ENCODE peak calls at places on chromosomes 7 and 10, in seven cellular contexts. H is keratinocyte, T is B cell, P is lung, S is stomach, R is fibroblast of villous mesenchyme, C is fibroblast of pulmonary artery. F is an unnamed sample.

GRCh38 chr7:94382155-94382554 is 12.5 kb upstream of the COL1A2 start:
- DNase-seq in R (no peak), T (no peak), S (no peak), H (no peak), P (no peak), C (no peak), F (no peak)

GRCh38 chr10:63115732-63116383 is 17.3 kb upstream of the NRBF2 start:
- DNase-seq in P (peak), C (peak), S (peak), H (no peak), T (no peak), R (peak), F (no peak)

GRCh38 chr10:73576890-73577591 is 14.1 kb downstream of the USP54 start:
- DNase-seq in H (no peak), T (no peak), C (peak), R (no peak), P (no peak), S (no peak), F (no peak)

GRCh38 chr7:7104314-7104698 is 78.0 kb upstream of the C1GALT1 start:
- DNase-seq in C (peak), T (no peak), R (no peak), H (no peak), P (no peak), S (no peak), F (no peak)

GRCh38 chr7:103912906-103913610 is 76.4 kb downstream of the RELN start:
- DNase-seq in S (no peak), C (no peak), H (no peak), T (no peak), R (no peak), P (no peak), F (no peak)

GRCh38 chr7:99287779-99288534 is 15.3 kb downstream of the MYH16 start:
- DNase-seq in T (no peak), R (no peak), H (no peak), P (no peak), S (no peak), C (no peak), F (no peak)

GRCh38 chr7:142880886-142881505 is 4.5 kb downstream of the TRPV6 start:
- DNase-seq in P (no peak), S (peak), C (peak), H (no peak), R (peak), T (peak), F (no peak)

GRCh38 chr10:133329401-133330202 is 7.1 kb downstream of the CALY start:
- DNase-seq in T (peak), H (peak), P (peak), S (peak), C (peak), R (peak), F (peak)

GRCh38 chr7:91945476-91945875 is 4.8 kb downstream of the AKAP9 start:
- DNase-seq in R (peak), S (no peak), P (no peak), T (no peak), C (peak), H (no peak), F (no peak)

GRCh38 chr10:27145937-27146336 is 8.2 kb downstream of the YME1L1 start:
- DNase-seq in T (no peak), P (no peak), S (no peak), R (no peak), C (no peak), H (no peak), F (no peak)

GRCh38 chr7:23332881-23333612 is 33.9 kb downstream of the MALSU1 start:
- DNase-seq in T (no peak), S (no peak), P (no peak), C (peak), H (no peak), R (peak), F (no peak)

GRCh38 chr7:131893627-131894345 is 337.4 kb upstream of the PODXL start:
- DNase-seq in S (no peak), R (no peak), C (no peak), H (no peak), P (no peak), T (no peak), F (no peak)

GRCh38 chr7:98162758-98163157 is 48.5 kb upstream of the BHLHA15 start:
- DNase-seq in S (no peak), T (no peak), C (no peak), R (no peak), H (no peak), P (no peak), F (no peak)

GRCh38 chr7:28360739-28361138 is 51.6 kb upstream of the CREB5 start:
- DNase-seq in S (no peak), C (no peak), T (no peak), R (no peak), P (no peak), H (no peak), F (no peak)

GRCh38 chr7:22584179-22584578 is 84.2 kb upstream of the STEAP1B start:
- DNase-seq in S (no peak), P (no peak), H (no peak), C (no peak), T (no peak), R (peak), F (no peak)

GRCh38 chr10:72170263-72170662 is 45.5 kb upstream of the ANAPC16 start:
- DNase-seq in P (peak), T (no peak), R (no peak), H (no peak), C (peak), S (peak), F (no peak)

GRCh38 chr7:121163699-121164098 is 165.1 kb upstream of the WNT16 start:
- DNase-seq in T (no peak), H (no peak), S (no peak), C (no peak), P (no peak), R (no peak), F (no peak)

GRCh38 chr10:15901889-15902288 is 41.6 kb upstream of the MINDY3 start:
- DNase-seq in C (no peak), H (no peak), R (no peak), T (no peak), S (no peak), P (no peak), F (no peak)

GRCh38 chr10:15897282-15897681 is 37.0 kb upstream of the MINDY3 start:
- DNase-seq in T (no peak), H (no peak), P (no peak), S (no peak), C (peak), R (no peak), F (no peak)

GRCh38 chr10:15896654-15897053 is 36.3 kb upstream of the MINDY3 start:
- DNase-seq in S (no peak), T (no peak), C (no peak), R (no peak), H (no peak), P (no peak), F (no peak)

DNA sequence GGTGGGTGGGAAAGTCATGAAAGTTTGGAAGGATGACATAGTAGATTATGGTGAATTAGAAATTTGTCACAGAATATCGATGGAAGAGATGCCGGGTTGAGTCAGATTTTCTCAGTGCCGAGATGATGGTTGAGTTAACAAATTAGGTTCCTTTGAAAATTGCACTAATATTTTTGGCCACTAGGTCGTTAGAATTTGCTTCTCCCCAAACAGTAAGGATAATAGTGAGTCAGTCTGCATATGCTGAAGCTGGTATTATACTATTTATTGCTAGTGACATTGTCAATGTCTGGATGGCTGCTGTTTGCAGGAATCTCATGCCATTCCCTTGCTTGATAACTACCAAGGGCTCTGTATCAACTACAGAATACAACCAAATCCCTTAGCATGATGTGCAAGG is 37.7 kb upstream of the MINDY3 start:
- DNase-seq in C (peak), S (no peak), T (no peak), P (no peak), R (peak), H (no peak), F (no peak)
- TF ChIP-seq CTCF in C (peak), S (no peak), T (peak), P (no peak), R (peak), H (peak), F (peak)

DNA sequence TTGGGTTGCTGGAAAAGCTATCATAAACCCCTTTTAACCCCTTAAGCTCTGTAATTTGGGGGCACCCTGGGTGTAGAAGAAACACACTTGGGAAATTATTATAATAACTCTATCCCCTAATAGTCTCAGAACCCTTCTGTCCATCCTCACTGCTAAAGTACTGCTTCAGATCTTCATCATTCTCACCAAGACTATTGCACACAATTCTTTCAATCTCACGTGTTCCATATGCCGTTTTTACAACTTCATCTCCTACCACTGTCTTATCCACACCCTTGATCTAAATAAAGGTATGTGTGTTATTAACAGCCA is 15.8 kb downstream of the ANKRD22 start:
- DNase-seq in R (no peak), C (no peak), H (no peak), T (no peak), P (no peak), S (no peak), F (no peak)
- TF ChIP-seq CTCF in R (no peak), C (no peak), H (no peak), T (peak), P (no peak), S (no peak), F (peak)

GRCh38 chr10:75401569-75402485 is at the start of gene ZNF503:
- DNase-seq in C (peak), P (peak), H (peak), S (peak), T (no peak), R (peak), F (no peak)
- TF ChIP-seq CTCF in C (peak), P (no peak), H (no peak), S (no peak), T (no peak), R (no peak), F (no peak)

DNA sequence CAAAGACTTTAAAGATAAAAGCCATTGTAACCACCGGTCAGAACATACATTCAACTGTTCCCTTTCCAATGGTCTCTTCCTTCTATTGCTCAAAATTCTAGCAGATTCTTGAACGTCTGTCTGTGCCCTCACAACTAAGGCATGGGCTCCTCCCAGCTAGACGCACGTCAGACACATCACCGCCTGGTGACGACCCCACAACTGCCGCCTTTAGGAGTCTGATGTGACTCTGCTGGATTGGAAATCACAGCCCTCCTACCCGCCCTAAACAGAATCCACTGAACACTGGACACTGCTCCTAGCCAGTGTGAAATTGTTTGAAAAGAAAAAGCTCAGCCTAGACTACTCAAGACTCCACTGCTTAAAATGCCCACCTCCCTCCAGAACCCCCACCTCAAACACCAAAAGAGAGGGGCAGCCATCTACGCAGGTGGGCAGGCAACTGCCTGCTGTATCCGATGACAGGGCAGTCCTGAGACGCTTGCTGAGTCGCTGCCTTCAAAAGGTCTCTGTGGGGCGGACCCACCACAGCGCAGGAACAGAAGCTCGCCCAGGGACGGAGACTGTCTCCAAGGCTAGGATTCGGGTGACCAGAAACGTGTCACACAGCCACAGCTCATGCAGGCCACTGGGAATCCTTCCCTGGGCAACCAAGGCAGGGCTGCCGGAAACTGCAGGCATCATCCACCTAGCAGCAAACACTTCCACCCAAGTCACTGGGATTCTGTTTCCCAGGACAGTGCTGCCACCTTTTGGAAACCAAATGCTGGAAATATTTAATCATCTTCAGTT is 34.7 kb downstream of the GSDME start:
- DNase-seq in R (peak), C (peak), H (no peak), T (peak), S (no peak), P (no peak), F (no peak)
- TF ChIP-seq CTCF in R (peak), C (peak), H (peak), T (no peak), S (no peak), P (no peak), F (no peak)

DNA sequence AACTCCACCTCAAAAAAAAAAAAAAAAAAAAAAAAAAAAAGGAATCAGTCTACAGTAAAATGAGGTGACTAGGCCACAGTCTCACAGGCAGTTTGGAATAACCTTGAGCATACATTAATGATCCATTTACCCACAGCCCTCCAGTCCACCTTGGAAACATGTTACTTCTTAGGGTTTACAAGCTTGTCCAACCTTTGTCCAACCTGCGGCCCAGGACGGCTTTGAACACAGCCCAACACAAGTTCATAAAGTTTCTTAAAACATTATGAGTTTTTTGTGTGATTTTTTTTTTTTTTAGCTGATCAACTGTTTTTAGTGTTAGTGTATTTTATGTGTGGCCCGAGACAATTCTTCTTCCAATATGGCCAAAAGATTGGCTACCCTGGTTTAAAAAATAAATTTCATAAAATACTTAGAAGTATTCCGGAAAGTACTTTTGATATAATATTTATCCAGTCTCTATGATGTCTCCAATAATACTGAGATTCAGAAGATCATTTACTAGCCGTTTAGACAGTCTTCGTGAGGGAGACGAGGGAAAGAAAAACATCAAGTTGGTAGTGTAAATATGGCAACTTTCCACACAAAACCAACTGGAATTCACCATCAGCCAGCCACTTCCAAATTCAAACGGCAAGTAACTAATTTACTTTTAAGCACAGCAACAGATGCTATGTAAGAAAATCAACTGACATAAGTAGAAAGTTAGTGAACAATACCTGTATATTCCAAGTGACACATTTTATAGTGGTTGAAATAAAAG is 9.9 kb downstream of the BAZ1B start:
- DNase-seq in H (no peak), S (no peak), P (no peak), T (no peak), C (no peak), R (peak), F (no peak)
- TF ChIP-seq CTCF in H (no peak), S (no peak), P (no peak), T (no peak), C (no peak), R (no peak), F (no peak)

GRCh38 chr7:129825554-129826267 is 127.0 kb downstream of the UBE2H start:
- DNase-seq in R (peak), C (peak), P (peak), S (peak), H (no peak), T (peak), F (peak)

GRCh38 chr7:129828078-129828762 is 124.5 kb downstream of the UBE2H start:
- DNase-seq in T (no peak), C (no peak), P (no peak), S (no peak), H (no peak), R (no peak), F (no peak)

GRCh38 chr7:129824291-129825004 is 128.3 kb downstream of the UBE2H start:
- DNase-seq in H (no peak), S (no peak), T (no peak), C (no peak), P (no peak), R (no peak), F (no peak)

GRCh38 chr7:129827467-129827990 is 125.2 kb downstream of the UBE2H start:
- DNase-seq in T (no peak), R (no peak), C (no peak), H (no peak), S (no peak), P (no peak), F (no peak)

DNA sequence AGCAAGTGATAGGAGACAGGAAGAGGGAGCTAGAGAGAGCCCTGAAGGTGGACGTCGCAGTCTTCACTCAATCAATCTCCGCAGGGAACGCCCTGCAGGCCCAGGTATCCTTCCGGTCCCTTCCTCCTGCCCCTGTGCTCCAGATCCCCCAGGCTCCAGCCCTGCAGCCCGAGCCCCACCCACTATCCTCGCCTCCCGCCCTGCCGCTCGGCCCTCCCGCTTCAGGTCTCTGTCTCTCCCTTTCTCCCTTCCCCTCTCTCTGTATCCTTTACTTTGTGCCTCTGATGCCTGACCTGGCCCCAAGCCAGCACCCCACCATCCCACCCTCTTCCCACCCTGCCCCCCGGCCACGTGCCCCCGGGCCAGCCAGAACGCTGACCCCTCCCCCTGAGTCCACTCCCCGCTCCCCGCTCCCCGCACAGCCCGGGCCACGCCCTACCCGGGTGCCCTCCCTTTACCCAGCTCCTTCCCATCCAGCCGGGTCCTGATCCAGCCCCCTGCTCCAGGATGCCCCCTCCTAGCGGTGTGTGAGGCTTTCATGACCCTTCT is 127.7 kb downstream of the UBE2H start:
- DNase-seq in P (peak), H (no peak), C (no peak), S (no peak), R (peak), T (peak), F (no peak)
- TF ChIP-seq CTCF in P (no peak), H (peak), C (peak), S (no peak), R (peak), T (no peak), F (no peak)